ENCODE peak calls at places on chromosomes 5 and 9, in eight cellular contexts. U is germinal center; S is lower lobe of right lung; H is fibroblast of mammary gland; L is fibroblast of the aortic adventitia; A is activated CD4-positive, alpha-beta T cell treated with anti-CD3 and anti-CD28 coated beads, Interleukin-2, amount 50 U/mL, for 1 hour; Q is ACHN; C is globus pallidus. V is an unnamed sample.

GRCh38 chr5:42993516-42994284 is 46.4 kb downstream of the ANXA2R start:
- DNase-seq in U (peak; percentile 19), S (peak; percentile 56), H (peak; percentile 87), L (peak; percentile 81), A (peak; percentile 54), Q (no peak), C (peak; percentile 24), V (peak; percentile 79)

GRCh38 chr5:72237415-72237814 is 82.6 kb downstream of the MRPS27 start:
- DNase-seq in U (no peak), S (no peak), H (no peak), L (peak; percentile 33), A (no peak), Q (no peak), C (no peak), V (no peak)

GRCh38 chr9:34989946-34990635 is 546 bp downstream of the DNAJB5 start:
- DNase-seq in U (peak; percentile 48), S (peak; percentile 69), H (peak; percentile 41), L (no peak), A (peak; percentile 29), Q (peak; percentile 30), C (no peak), V (peak; percentile 21)

GRCh38 chr9:20292002-20292401 is 330.3 kb downstream of the MLLT3 start:
- DNase-seq in U (no peak), S (no peak), H (peak; percentile 73), L (peak; percentile 10), A (no peak), Q (no peak), C (no peak), V (no peak)

GRCh38 chr9:123432331-123433236 is 76.6 kb downstream of the CRB2 start:
- DNase-seq in U (no peak), S (no peak), H (no peak), L (no peak), A (no peak), Q (no peak), C (no peak), V (no peak)

GRCh38 chr9:37209431-37210386 is 89.3 kb downstream of the ZCCHC7 start:
- DNase-seq in U (no peak), S (no peak), H (peak; percentile 11), L (no peak), A (no peak), Q (peak; percentile 10), C (peak; percentile 13), V (no peak)

GRCh38 chr9:124222918-124223720 is 34.6 kb upstream of the NEK6 start:
- DNase-seq in U (no peak), S (peak; percentile 91), H (peak; percentile 59), L (peak; percentile 56), A (no peak), Q (no peak), C (peak; percentile 65), V (peak; percentile 54)

GRCh38 chr5:180862645-180863044 is 1.6 kb upstream of the ZFP62 start:
- DNase-seq in U (no peak), S (no peak), H (no peak), L (no peak), A (no peak), Q (no peak), C (no peak), V (no peak)

GRCh38 chr9:14127656-14128055 is 186.3 kb downstream of the NFIB start:
- DNase-seq in U (no peak), S (no peak), H (peak; percentile 58), L (peak; percentile 37), A (no peak), Q (no peak), C (no peak), V (no peak)

GRCh38 chr9:91182429-91182828 is 179.3 kb downstream of the AUH start:
- DNase-seq in U (no peak), S (no peak), H (peak; percentile 66), L (peak; percentile 43), A (no peak), Q (no peak), C (no peak), V (no peak)

GRCh38 chr5:54186912-54187445 is 123.4 kb downstream of the ARL15 start:
- DNase-seq in U (no peak), S (no peak), H (no peak), L (no peak), A (no peak), Q (no peak), C (peak; percentile 7), V (no peak)

GRCh38 chr5:161847896-161848510 is at the start of gene GABRA1:
- DNase-seq in U (no peak), S (no peak), H (no peak), L (no peak), A (no peak), Q (no peak), C (no peak), V (no peak)

GRCh38 chr5:172370648-172371248 is 83.6 kb downstream of the SH3PXD2B start:
- DNase-seq in U (no peak), S (no peak), H (peak; percentile 75), L (peak; percentile 66), A (no peak), Q (peak; percentile 38), C (no peak), V (peak; percentile 40)

GRCh38 chr9:26955222-26955903 is 849 bp upstream of the IFT74 start:
- DNase-seq in U (peak; percentile 20), S (no peak), H (peak; percentile 41), L (peak; percentile 7), A (no peak), Q (peak; percentile 45), C (peak; percentile 71), V (no peak)

GRCh38 chr5:131186561-131187256 is 16.0 kb downstream of the LYRM7 start:
- DNase-seq in U (no peak), S (no peak), H (peak; percentile 25), L (peak; percentile 36), A (no peak), Q (peak; percentile 16), C (no peak), V (no peak)

GRCh38 chr9:132973713-132974112 is 4.8 kb upstream of the GFI1B start:
- DNase-seq in U (peak; percentile 46), S (no peak), H (peak; percentile 36), L (peak; percentile 16), A (no peak), Q (no peak), C (no peak), V (no peak)

GRCh38 chr9:13358128-13358527 is 78.6 kb upstream of the MPDZ start:
- DNase-seq in U (no peak), S (no peak), H (peak; percentile 84), L (peak; percentile 93), A (no peak), Q (no peak), C (no peak), V (peak; percentile 76)

GRCh38 chr5:5585751-5586341 is 163.4 kb downstream of the ICE1 start:
- DNase-seq in U (no peak), S (no peak), H (no peak), L (peak; percentile 2), A (no peak), Q (no peak), C (no peak), V (no peak)

GRCh38 chr5:178392386-178392785 is 159.8 kb upstream of the PHYKPL start:
- DNase-seq in U (no peak), S (peak; percentile 3), H (no peak), L (no peak), A (no peak), Q (no peak), C (no peak), V (no peak)

GRCh38 chr5:42228279-42228678 is 195.0 kb upstream of the GHR start:
- DNase-seq in U (no peak), S (no peak), H (peak; percentile 45), L (no peak), A (no peak), Q (no peak), C (no peak), V (peak; percentile 39)

GRCh38 chr5:169169786-169170185 is 131.2 kb downstream of the SLIT3 start:
- DNase-seq in U (no peak), S (no peak), H (no peak), L (no peak), A (no peak), Q (no peak), C (no peak), V (no peak)

GRCh38 chr9:96378187-96378586 is 5.3 kb downstream of the SLC35D2 start:
- DNase-seq in U (no peak), S (no peak), H (no peak), L (no peak), A (no peak), Q (no peak), C (no peak), V (no peak)

GRCh38 chr9:133162802-133163558 is 734 bp downstream of the GBGT1 start:
- DNase-seq in U (no peak), S (peak; percentile 47), H (no peak), L (no peak), A (no peak), Q (no peak), C (no peak), V (no peak)

GRCh38 chr9:89464991-89465390 is 32.9 kb downstream of the SEMA4D start:
- DNase-seq in U (no peak), S (no peak), H (no peak), L (no peak), A (no peak), Q (peak; percentile 82), C (no peak), V (no peak)

GRCh38 chr9:128242828-128243485 is 32.9 kb downstream of the GOLGA2 start:
- DNase-seq in U (no peak), S (no peak), H (peak; percentile 69), L (peak; percentile 78), A (no peak), Q (no peak), C (no peak), V (peak; percentile 57)

GRCh38 chr9:133463864-133464615 is 4.3 kb downstream of the CACFD1 start:
- DNase-seq in U (no peak), S (peak; percentile 84), H (no peak), L (no peak), A (no peak), Q (no peak), C (no peak), V (no peak)

GRCh38 chr5:103305829-103306228 is 47.3 kb downstream of the MACIR start:
- DNase-seq in U (no peak), S (no peak), H (no peak), L (no peak), A (no peak), Q (no peak), C (no peak), V (no peak)

GRCh38 chr5:54917323-54917722 is 68.1 kb downstream of the ESM1 start:
- DNase-seq in U (no peak), S (no peak), H (no peak), L (no peak), A (no peak), Q (no peak), C (no peak), V (no peak)

GRCh38 chr5:862367-863243 is 11.8 kb upstream of the ZDHHC11 start:
- DNase-seq in U (no peak), S (no peak), H (peak; percentile 18), L (no peak), A (no peak), Q (peak; percentile 10), C (no peak), V (no peak)

GRCh38 chr5:179803651-179804598 is 2.7 kb downstream of the MGAT4B start:
- DNase-seq in U (no peak), S (peak; percentile 59), H (peak; percentile 40), L (no peak), A (no peak), Q (no peak), C (no peak), V (no peak)

GRCh38 chr5:9118852-9119251 is 427.0 kb downstream of the SEMA5A start:
- DNase-seq in U (no peak), S (no peak), H (no peak), L (no peak), A (no peak), Q (no peak), C (no peak), V (no peak)

GRCh38 chr5:140869555-140869886 is 764 bp downstream of the PCDHA11 start:
- DNase-seq in U (no peak), S (no peak), H (peak; percentile 19), L (no peak), A (no peak), Q (no peak), C (peak; percentile 37), V (no peak)